ENCODE peak calls at places on chromosomes 2 and 18, in eight cellular contexts. G, E, O, Y, H, S, P and I are unnamed samples.

GRCh38 chr2:238203104-238203972 is at the start of gene ILKAP:
- DNase-seq in G (peak; percentile 68), E (peak; percentile 85), O (no peak), Y (peak; percentile 96), H (peak; percentile 96), S (peak; percentile 95), P (peak; percentile 79), I (peak; percentile 78)

GRCh38 chr2:48112911-48113687 is 206.8 kb upstream of the FBXO11 start:
- DNase-seq in G (peak; percentile 70), E (no peak), O (no peak), Y (no peak), H (no peak), S (no peak), P (no peak), I (peak; percentile 84)

GRCh38 chr2:221096651-221097567 is 475.2 kb downstream of the EPHA4 start:
- DNase-seq in G (no peak), E (no peak), O (no peak), Y (no peak), H (no peak), S (no peak), P (no peak), I (no peak)

GRCh38 chr18:57965246-57965645 is 78.8 kb upstream of the NEDD4L start:
- DNase-seq in G (no peak), E (no peak), O (no peak), Y (no peak), H (no peak), S (no peak), P (no peak), I (no peak)

GRCh38 chr18:34840416-34840815 is 130.3 kb downstream of the DTNA start:
- DNase-seq in G (no peak), E (no peak), O (no peak), Y (no peak), H (no peak), S (no peak), P (no peak), I (no peak)

GRCh38 chr2:229713371-229714079 is 830 bp downstream of the DNER start:
- DNase-seq in G (no peak), E (peak; percentile 76), O (no peak), Y (no peak), H (no peak), S (no peak), P (peak; percentile 60), I (no peak)

GRCh38 chr2:42786561-42787345 is 5.6 kb downstream of the HAAO start:
- DNase-seq in G (no peak), E (no peak), O (no peak), Y (no peak), H (peak; percentile 75), S (no peak), P (no peak), I (no peak)

GRCh38 chr2:229849073-229849472 is 72.7 kb downstream of the TRIP12 start:
- DNase-seq in G (no peak), E (no peak), O (no peak), Y (no peak), H (no peak), S (no peak), P (no peak), I (no peak)

GRCh38 chr2:201984800-201985525 is 48.7 kb upstream of the FZD7 start:
- DNase-seq in G (no peak), E (peak; percentile 85), O (no peak), Y (no peak), H (no peak), S (peak; percentile 68), P (peak; percentile 78), I (no peak)

GRCh38 chr2:230913406-230913805 is 11.6 kb downstream of the GPR55 start:
- DNase-seq in G (peak; percentile 8), E (peak; percentile 36), O (no peak), Y (peak; percentile 38), H (no peak), S (peak; percentile 77), P (no peak), I (peak; percentile 33)

GRCh38 chr2:97645112-97645699 is 656 bp upstream of the COX5B start:
- DNase-seq in G (no peak), E (peak; percentile 66), O (no peak), Y (peak; percentile 86), H (no peak), S (peak; percentile 74), P (no peak), I (peak; percentile 10)

GRCh38 chr2:227383687-227384086 is 4.1 kb downstream of the SCYGR1 start:
- DNase-seq in G (peak; percentile 50), E (no peak), O (no peak), Y (no peak), H (no peak), S (no peak), P (no peak), I (no peak)

GRCh38 chr2:234163510-234163909 is 113.0 kb downstream of the SPP2 start:
- DNase-seq in G (no peak), E (no peak), O (no peak), Y (no peak), H (no peak), S (no peak), P (no peak), I (no peak)

GRCh38 chr2:219017166-219017931 is 24.0 kb downstream of the CFAP65 start:
- DNase-seq in G (no peak), E (no peak), O (no peak), Y (no peak), H (no peak), S (peak; percentile 51), P (peak; percentile 76), I (no peak)

GRCh38 chr2:224778474-224778877 is 62.3 kb upstream of the CCDC195 start:
- DNase-seq in G (peak; percentile 82), E (peak; percentile 16), O (peak; percentile 39), Y (no peak), H (no peak), S (no peak), P (no peak), I (peak; percentile 79)

GRCh38 chr18:10936211-10937053 is 212.9 kb downstream of the PIEZO2 start:
- DNase-seq in G (peak; percentile 79), E (no peak), O (no peak), Y (no peak), H (no peak), S (no peak), P (no peak), I (peak; percentile 75)

GRCh38 chr2:45909677-45910191 is 258.3 kb downstream of the PRKCE start:
- DNase-seq in G (no peak), E (no peak), O (no peak), Y (peak; percentile 84), H (no peak), S (no peak), P (no peak), I (no peak)

GRCh38 chr2:115763601-115764000 is 1321.2 kb downstream of the DPP10 start:
- DNase-seq in G (no peak), E (no peak), O (no peak), Y (no peak), H (no peak), S (no peak), P (no peak), I (no peak)

GRCh38 chr2:65438137-65438899 is 5.9 kb upstream of the SPRED2 start:
- DNase-seq in G (no peak), E (no peak), O (no peak), Y (no peak), H (no peak), S (no peak), P (no peak), I (no peak)

GRCh38 chr2:239184968-239185903 is 215.6 kb downstream of the HDAC4 start:
- DNase-seq in G (no peak), E (no peak), O (no peak), Y (peak; percentile 50), H (peak; percentile 69), S (peak; percentile 54), P (no peak), I (no peak)

GRCh38 chr2:130844161-130844560 is 7.4 kb downstream of the ARHGEF4 start:
- DNase-seq in G (no peak), E (no peak), O (no peak), Y (no peak), H (no peak), S (no peak), P (no peak), I (no peak)

GRCh38 chr18:45415614-45416013 is 199.7 kb upstream of the SLC14A2 start:
- DNase-seq in G (no peak), E (no peak), O (no peak), Y (no peak), H (no peak), S (no peak), P (no peak), I (no peak)

GRCh38 chr2:176234966-176235365 is 34.3 kb upstream of the MTX2 start:
- DNase-seq in G (no peak), E (no peak), O (no peak), Y (no peak), H (no peak), S (no peak), P (no peak), I (no peak)

GRCh38 chr2:222993920-222994650 is 57.9 kb upstream of the KCNE4 start:
- DNase-seq in G (peak; percentile 99), E (peak; percentile 82), O (no peak), Y (no peak), H (no peak), S (peak; percentile 98), P (peak; percentile 73), I (peak; percentile 96)

GRCh38 chr2:23199115-23199918 is 185.7 kb upstream of the KLHL29 start:
- DNase-seq in G (peak; percentile 36), E (no peak), O (no peak), Y (no peak), H (no peak), S (no peak), P (no peak), I (peak; percentile 33)